ENCODE peak calls at places on chromosome 11, in six cellular contexts. N is mesenchymal stem cell, V is IMR-90, Z is H9, T is neuronal stem cell, C is H1. U is an unnamed sample. For H3K4me1, the result is how much of the 10 kb centered on the place peaks cover.

GRCh38 chr11:34639545-34639944 is 18.7 kb downstream of the EHF start:
- DNase-seq in N (no peak), V (no peak), Z (no peak), T (no peak), C (no peak), U (no peak)

GRCh38 chr11:9461760-9462134 is 935 bp downstream of the ZNF143 start:
- DNase-seq in N (peak), V (peak), Z (no peak), T (no peak), C (no peak), U (peak)

GRCh38 chr11:124644426-124645280 is 22.0 kb downstream of the TBRG1 start:
- DNase-seq in N (peak), V (peak), Z (peak), T (peak), C (peak), U (peak)

GRCh38 chr11:23236846-23237550 is 376.7 kb upstream of the CCDC179 start:
- DNase-seq in N (peak), V (peak), Z (no peak), T (no peak), C (no peak), U (no peak)

GRCh38 chr11:61820174-61820573 is 3.4 kb upstream of the FADS1 start:
- DNase-seq in N (peak), V (peak), Z (no peak), T (no peak), C (no peak), U (no peak)

GRCh38 chr11:76119779-76120178 is 86.5 kb downstream of the WNT11 start:
- DNase-seq in N (peak), V (no peak), Z (no peak), T (no peak), C (no peak), U (no peak)

GRCh38 chr11:111393096-111393495 is 14.0 kb upstream of the POU2AF1 start:
- DNase-seq in N (no peak), V (no peak), Z (no peak), T (no peak), C (no peak), U (no peak)

GRCh38 chr11:114257621-114258558 is 38.3 kb upstream of the NNMT start:
- DNase-seq in N (peak), V (no peak), Z (peak), T (peak), C (peak), U (peak)

GRCh38 chr11:33015621-33016551 is at the start of gene DEPDC7:
- DNase-seq in N (peak), V (peak), Z (peak), T (peak), C (peak), U (peak)
- H3K18ac ChIP-seq in N (peak), V (peak), Z (no peak), T (peak), C (no peak), U (peak)

GRCh38 chr11:68472778-68473177 is 12.2 kb downstream of the PPP6R3 start:
- DNase-seq in N (no peak), V (no peak), Z (no peak), T (no peak), C (no peak), U (no peak)
- H3K4me1 ChIP-seq in N (under half), V (under half), Z (under half), T (under half), C (under half), U (under half)

GRCh38 chr11:110323786-110324185 is 27.4 kb upstream of the RDX start:
- DNase-seq in N (no peak), V (no peak), Z (no peak), T (no peak), C (no peak), U (no peak)

GRCh38 chr11:110319501-110319900 is 23.1 kb upstream of the RDX start:
- DNase-seq in N (no peak), V (no peak), Z (no peak), T (no peak), C (no peak), U (peak)

GRCh38 chr11:110317516-110317932 is 21.1 kb upstream of the RDX start:
- DNase-seq in N (peak), V (peak), Z (no peak), T (no peak), C (no peak), U (peak)

GRCh38 chr11:110314366-110315095 is 18.1 kb upstream of the RDX start:
- DNase-seq in N (no peak), V (no peak), Z (no peak), T (no peak), C (no peak), U (no peak)

GRCh38 chr11:110318638-110319404 is 22.4 kb upstream of the RDX start:
- DNase-seq in N (no peak), V (no peak), Z (no peak), T (no peak), C (no peak), U (no peak)
- H3K18ac ChIP-seq in N (no peak), V (no peak), Z (no peak), T (no peak), C (no peak), U (peak)

GRCh38 chr11:1759851-1760220 is 3.9 kb downstream of the CTSD start:
- DNase-seq in N (no peak), V (no peak), Z (no peak), T (no peak), C (no peak), U (no peak)

GRCh38 chr11:1757861-1758610 is 5.7 kb downstream of the CTSD start:
- DNase-seq in N (no peak), V (no peak), Z (no peak), T (no peak), C (no peak), U (no peak)

GRCh38 chr11:1760351-1761109 is 3.2 kb downstream of the CTSD start:
- DNase-seq in N (peak), V (peak), Z (no peak), T (no peak), C (no peak), U (no peak)

GRCh38 chr11:1758611-1759150 is 5.0 kb downstream of the CTSD start:
- DNase-seq in N (no peak), V (no peak), Z (no peak), T (no peak), C (no peak), U (no peak)

DNA sequence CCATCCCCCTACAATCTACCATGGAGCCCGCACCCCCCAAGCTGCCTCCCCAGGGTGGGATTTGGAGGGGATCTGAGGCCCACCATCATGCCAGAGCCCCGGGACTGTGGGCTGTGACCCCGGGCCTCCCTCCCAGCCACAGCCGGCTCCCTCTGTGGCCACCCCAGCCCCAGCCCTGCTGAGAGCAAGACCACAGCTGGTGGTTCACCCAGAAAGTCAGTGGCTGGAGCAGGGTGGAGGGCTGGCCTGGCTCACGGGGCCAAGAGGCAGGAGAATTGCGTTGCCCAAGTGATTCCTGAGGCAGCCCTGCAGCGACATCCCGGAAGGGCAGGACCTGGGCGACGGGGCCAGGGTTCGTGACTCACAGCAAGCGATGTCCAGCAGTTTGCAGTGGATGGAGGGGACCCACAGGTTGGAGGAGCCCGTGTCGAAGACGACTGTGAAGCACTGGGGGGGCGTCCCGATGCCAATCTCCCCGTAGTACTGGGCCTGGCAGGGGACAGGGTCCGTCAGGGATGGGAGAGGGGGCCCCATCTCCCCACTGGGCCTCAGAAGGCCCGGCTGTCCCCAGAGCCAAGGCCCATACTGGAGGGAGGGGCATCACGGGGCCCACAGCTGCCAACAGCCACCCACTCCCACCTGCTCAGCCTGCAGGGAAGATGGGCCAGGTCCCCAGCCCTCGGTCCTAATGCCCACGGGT is 4.4 kb downstream of the CTSD start:
- DNase-seq in N (no peak), V (no peak), Z (no peak), T (no peak), C (no peak), U (no peak)
- H3K4me1 ChIP-seq in N (half or more), V (under half), Z (under half), T (under half), C (under half), U (under half)

DNA sequence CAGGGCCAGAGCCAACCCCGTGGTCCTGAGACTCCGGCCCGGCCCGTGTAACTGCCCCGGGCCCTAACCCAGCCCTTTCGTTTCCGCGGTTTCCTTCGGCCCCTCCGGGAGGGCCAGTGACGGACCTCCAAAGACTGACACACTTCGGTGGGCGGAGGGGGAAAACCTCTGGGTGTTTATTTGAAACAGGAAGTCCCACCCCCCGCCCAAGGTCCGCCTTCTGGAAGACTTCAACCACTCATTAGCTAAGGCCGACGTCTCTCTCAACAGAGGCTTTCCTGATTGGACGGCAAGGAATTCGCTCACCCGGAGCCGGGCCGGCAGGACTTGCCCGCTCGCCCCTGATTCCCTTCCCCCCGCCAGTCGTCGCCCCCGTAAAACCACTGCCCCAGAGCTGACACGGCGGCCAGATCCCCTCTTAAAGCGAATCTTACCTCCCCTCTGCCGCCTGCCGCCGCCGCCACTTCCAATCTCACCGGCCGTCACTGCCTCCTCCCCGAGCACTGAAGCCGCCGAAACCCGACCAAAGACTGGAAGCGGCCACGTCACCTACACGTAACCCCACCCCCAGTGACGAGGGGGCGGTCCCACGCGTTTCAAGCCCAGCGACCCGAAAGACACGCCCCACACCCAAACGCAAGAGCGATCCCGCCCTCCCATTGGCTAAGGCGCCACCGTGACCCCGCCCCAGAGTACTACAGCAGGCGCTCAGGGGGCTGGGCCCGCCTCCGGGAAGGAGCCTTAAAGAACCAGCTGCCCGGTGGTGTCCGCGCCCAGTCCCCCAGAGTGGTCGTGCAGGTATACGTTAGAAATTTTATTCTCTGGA is at the start of gene STX5:
- DNase-seq in N (peak), V (peak), Z (peak), T (peak), C (peak), U (peak)
- H3K18ac ChIP-seq in N (peak), V (peak), Z (peak), T (peak), C (peak), U (peak)

U was measured in mesendoderm.